ENCODE peak calls at places on chromosomes 12 and 14, in four cellular contexts. Q, H, C and Y are unnamed samples.

GRCh38 chr12:12099102-12099501 is 28.4 kb downstream of the BCL2L14 start:
- DNase-seq in Q (no peak), H (no peak), C (no peak), Y (no peak)

GRCh38 chr12:5480953-5481300 is 49.0 kb downstream of the NTF3 start:
- DNase-seq in Q (no peak), H (peak), C (no peak), Y (no peak)

GRCh38 chr14:25406818-25407217 is 356.9 kb upstream of the STXBP6 start:
- DNase-seq in Q (peak), H (peak), C (peak), Y (peak)

GRCh38 chr12:106919910-106920544 is 35.7 kb upstream of the TMEM263 start:
- DNase-seq in Q (peak), H (no peak), C (peak), Y (peak)

GRCh38 chr12:4118017-4118510 is 155.5 kb upstream of the CCND2 start:
- DNase-seq in Q (no peak), H (no peak), C (no peak), Y (no peak)

GRCh38 chr12:94092516-94093241 is 55.7 kb upstream of the PLXNC1 start:
- DNase-seq in Q (no peak), H (no peak), C (no peak), Y (no peak)

GRCh38 chr12:105386431-105386830 is 55.9 kb downstream of the C12orf75 start:
- DNase-seq in Q (no peak), H (no peak), C (no peak), Y (no peak)

GRCh38 chr14:21398901-21399300 is 15.1 kb upstream of the SUPT16H start:
- DNase-seq in Q (no peak), H (no peak), C (no peak), Y (no peak)

GRCh38 chr14:51462706-51463105 is 189.0 kb upstream of the FRMD6 start:
- DNase-seq in Q (no peak), H (no peak), C (no peak), Y (no peak)

GRCh38 chr12:6963016-6963731 is 7.3 kb downstream of the PHB2 start:
- DNase-seq in Q (no peak), H (peak), C (no peak), Y (no peak)

GRCh38 chr12:5503371-5503770 is 71.5 kb downstream of the NTF3 start:
- DNase-seq in Q (no peak), H (no peak), C (no peak), Y (no peak)

GRCh38 chr14:66944872-66945271 is 244.4 kb upstream of the GARIN2 start:
- DNase-seq in Q (peak), H (no peak), C (peak), Y (no peak)

GRCh38 chr14:91231446-91231845 is 13.1 kb downstream of the GPR68 start:
- DNase-seq in Q (no peak), H (no peak), C (no peak), Y (no peak)

GRCh38 chr12:128606040-128606439 is 217.7 kb downstream of the SLC15A4 start:
- DNase-seq in Q (no peak), H (no peak), C (no peak), Y (no peak)

GRCh38 chr12:110269622-110270124 is 11.4 kb upstream of the ATP2A2 start:
- DNase-seq in Q (peak), H (no peak), C (no peak), Y (peak)

GRCh38 chr14:47826809-47827208 is 151.4 kb upstream of the MDGA2 start:
- DNase-seq in Q (no peak), H (no peak), C (no peak), Y (no peak)

GRCh38 chr12:3055712-3056467 is 21.3 kb upstream of the TSPAN9 start:
- DNase-seq in Q (no peak), H (no peak), C (peak), Y (no peak)

GRCh38 chr12:19402743-19403400 is 36.4 kb upstream of the AEBP2 start:
- DNase-seq in Q (peak), H (no peak), C (peak), Y (no peak)

GRCh38 chr12:119447618-119448017 is 113.1 kb downstream of the CCDC60 start:
- DNase-seq in Q (no peak), H (no peak), C (no peak), Y (no peak)

GRCh38 chr12:9784326-9784725 is 23.6 kb upstream of the CD69 start:
- DNase-seq in Q (no peak), H (no peak), C (no peak), Y (no peak)

GRCh38 chr12:9779209-9779608 is 18.5 kb upstream of the CD69 start:
- DNase-seq in Q (no peak), H (no peak), C (no peak), Y (no peak)

GRCh38 chr12:9781360-9781759 is 20.7 kb upstream of the CD69 start:
- DNase-seq in Q (no peak), H (no peak), C (no peak), Y (no peak)

GRCh38 chr12:9784816-9785215 is 24.1 kb upstream of the CD69 start:
- DNase-seq in Q (no peak), H (no peak), C (no peak), Y (no peak)

GRCh38 chr12:9782547-9783382 is 22.1 kb upstream of the CD69 start:
- DNase-seq in Q (no peak), H (peak), C (no peak), Y (no peak)
- TF ChIP-seq NR3C1 in Q (no peak), H (no peak), C (no peak), Y (no peak)

DNA sequence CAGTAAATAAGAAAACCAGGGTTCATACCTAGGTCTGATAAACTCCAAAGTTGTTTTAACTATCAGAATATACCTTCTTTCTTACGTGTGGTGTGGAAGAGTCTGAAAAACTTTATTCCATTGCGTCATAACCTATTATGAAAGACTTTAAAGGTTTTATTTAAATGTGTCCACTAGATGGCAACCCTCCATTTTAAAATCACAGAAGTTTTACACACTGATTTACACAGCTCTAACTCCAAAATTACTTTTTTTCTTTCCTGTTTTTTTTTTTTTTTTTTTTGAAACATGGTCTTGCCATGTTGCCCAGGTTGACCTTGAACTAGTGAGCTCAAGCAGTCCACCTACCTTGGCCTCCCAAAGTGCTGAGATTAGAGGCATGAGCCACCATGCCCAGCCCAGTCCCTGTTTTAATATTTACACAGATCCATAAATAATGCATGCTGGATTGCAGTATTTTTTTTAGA is 17.3 kb upstream of the TMPRSS12 start:
- DNase-seq in Q (peak), H (no peak), C (peak), Y (peak)
- TF ChIP-seq NR3C1 in Q (no peak), H (no peak), C (no peak), Y (no peak)

DNA sequence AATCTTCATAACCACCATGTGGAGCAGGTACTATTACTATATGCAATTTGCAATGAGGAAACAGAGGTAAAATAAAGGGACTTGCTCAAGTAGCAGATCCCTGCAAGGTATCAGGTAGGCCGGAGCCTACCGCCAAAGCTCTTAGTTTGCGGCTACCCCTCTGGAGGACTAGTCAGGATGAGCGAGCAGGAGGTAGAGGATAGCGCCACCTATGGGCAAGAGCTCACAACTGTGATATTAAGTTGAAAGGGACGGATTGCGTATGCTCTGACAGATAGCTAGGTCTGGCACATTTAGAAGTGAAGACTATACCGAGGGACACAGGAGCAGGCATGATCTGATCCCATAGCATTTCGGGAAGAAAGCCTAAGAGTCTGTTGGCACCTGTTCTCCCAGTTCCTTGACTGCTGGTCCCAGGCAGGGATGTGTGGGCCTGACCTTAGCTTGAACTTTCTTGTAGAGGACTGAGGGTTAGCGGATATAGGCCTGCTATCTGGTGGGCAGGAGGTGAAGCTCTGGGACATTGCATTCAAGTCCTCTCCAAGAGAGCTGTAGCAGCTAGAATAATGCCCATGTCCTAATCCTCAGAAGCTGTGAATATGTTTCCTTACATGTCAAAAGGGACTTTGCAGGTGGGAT is 48.0 kb downstream of the SLC17A8 start:
- DNase-seq in Q (peak), H (peak), C (peak), Y (peak)
- TF ChIP-seq NR3C1 in Q (no peak), H (no peak), C (no peak), Y (no peak)

GRCh38 chr12:90262261-90262660 is 553.6 kb upstream of the ATP2B1 start:
- DNase-seq in Q (peak), H (no peak), C (no peak), Y (no peak)
- TF ChIP-seq NR3C1 in Q (no peak), H (no peak), C (no peak), Y (no peak)

GRCh38 chr14:59280961-59281360 is 92.5 kb downstream of the DAAM1 start:
- DNase-seq in Q (no peak), H (no peak), C (no peak), Y (no peak)

GRCh38 chr14:59282366-59282765 is 93.9 kb downstream of the DAAM1 start:
- DNase-seq in Q (no peak), H (no peak), C (no peak), Y (no peak)

GRCh38 chr14:59278111-59278510 is 89.6 kb downstream of the DAAM1 start:
- DNase-seq in Q (peak), H (no peak), C (peak), Y (peak)

GRCh38 chr14:59283380-59283779 is 94.9 kb downstream of the DAAM1 start:
- DNase-seq in Q (no peak), H (no peak), C (peak), Y (no peak)

DNA sequence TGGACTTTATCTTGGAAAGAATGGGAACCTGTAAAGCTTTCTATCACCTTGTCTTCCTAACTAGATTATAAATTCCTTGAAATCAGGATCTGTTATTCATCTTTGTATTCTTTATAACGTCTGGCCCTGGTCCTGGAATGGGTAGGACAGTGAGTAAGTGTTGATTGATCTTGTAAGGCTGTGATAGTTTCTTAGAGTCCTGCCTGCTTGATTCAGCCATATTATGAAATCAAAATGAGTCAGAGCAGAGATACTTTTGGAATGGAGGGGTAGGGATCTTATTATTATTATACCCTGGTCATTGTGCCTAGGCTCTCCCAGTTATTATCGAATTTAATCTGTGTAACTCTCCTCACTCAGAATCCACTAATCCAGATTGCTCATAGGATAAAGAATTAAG is 93.1 kb downstream of the DAAM1 start:
- DNase-seq in Q (no peak), H (no peak), C (no peak), Y (no peak)
- TF ChIP-seq NR3C1 in Q (no peak), H (no peak), C (no peak), Y (no peak)

DNA sequence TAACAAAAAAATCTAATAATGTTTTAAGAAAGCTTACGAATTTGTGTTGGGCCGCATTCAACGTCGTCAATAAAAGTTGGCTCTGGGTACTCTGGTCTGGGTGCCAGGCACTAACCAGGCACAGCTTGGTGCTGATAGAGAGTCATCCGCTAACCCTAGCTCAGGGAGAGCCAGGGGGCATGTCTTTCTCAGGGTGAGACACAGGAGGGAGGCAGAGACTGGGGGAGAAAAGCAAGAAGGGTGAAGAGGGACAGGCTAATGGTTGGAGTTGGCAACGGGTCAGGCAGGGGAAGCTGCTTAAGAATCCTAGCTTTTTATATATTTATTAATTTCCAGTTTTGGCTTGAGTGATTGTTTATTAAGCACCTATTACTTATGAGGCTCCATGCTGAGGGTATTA is 105.0 kb downstream of the CMKLR1 start:
- DNase-seq in Q (no peak), H (no peak), C (no peak), Y (no peak)
- TF ChIP-seq NR3C1 in Q (no peak), H (no peak), C (no peak), Y (no peak)

GRCh38 chr14:37078131-37078530 is 94.3 kb downstream of the SLC25A21 start:
- DNase-seq in Q (no peak), H (no peak), C (no peak), Y (no peak)
- TF ChIP-seq NR3C1 in Q (no peak), H (no peak), C (no peak), Y (no peak)

DNA sequence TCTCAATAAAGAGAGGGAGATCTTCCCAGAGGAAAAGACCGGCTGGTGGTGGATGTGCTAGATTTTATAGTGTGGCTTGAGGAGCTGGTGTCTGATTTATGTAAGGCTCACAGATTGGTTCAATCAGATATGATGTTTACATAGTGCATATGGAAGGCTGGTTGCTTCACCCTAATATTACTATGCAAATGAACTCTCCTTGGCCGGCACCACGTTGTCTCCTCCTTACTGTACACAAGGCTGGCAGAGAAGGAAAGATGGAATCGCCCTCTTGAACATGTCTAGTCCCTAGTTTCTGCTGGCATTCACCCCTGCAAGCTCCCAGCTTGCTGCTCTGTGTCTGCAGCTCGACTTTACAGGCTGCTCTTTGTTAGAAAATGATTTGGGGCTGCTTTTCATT is 8.9 kb downstream of the FAM186A start:
- DNase-seq in Q (no peak), H (no peak), C (no peak), Y (no peak)
- TF ChIP-seq NR3C1 in Q (no peak), H (no peak), C (no peak), Y (no peak)